ENCODE peak calls at places on chromosomes 12 and 14, in seven cellular contexts. A is Calu3, M is left lung, X is astrocyte of the spinal cord, H is pancreas, P is stomach, R is BJ. C is an unnamed sample.

GRCh38 chr12:50132505-50133135 is 20.6 kb downstream of the COX14 start:
- DNase-seq in P (no peak), X (peak; percentile 25), H (no peak), R (no peak), M (no peak), A (no peak), C (no peak)

GRCh38 chr14:68145539-68145938 is 326.0 kb downstream of the RAD51B start:
- DNase-seq in M (no peak), H (no peak), R (no peak), A (no peak), X (peak; percentile 55), P (no peak), C (no peak)

GRCh38 chr12:104132351-104132956 is 5.6 kb downstream of the NFYB start:
- DNase-seq in M (no peak), A (no peak), H (no peak), R (no peak), P (no peak), X (no peak), C (no peak)

GRCh38 chr12:101745481-101745880 is 6.2 kb upstream of the SYCP3 start:
- DNase-seq in H (no peak), A (no peak), R (no peak), M (no peak), X (no peak), P (no peak), C (no peak)

GRCh38 chr14:99881011-99881410 is 87.8 kb downstream of the EML1 start:
- DNase-seq in M (no peak), A (no peak), P (no peak), X (no peak), H (no peak), R (no peak), C (no peak)

GRCh38 chr12:47882796-47883546 is 21.8 kb downstream of the VDR start:
- DNase-seq in A (peak; percentile 36), P (peak; percentile 42), H (no peak), M (peak; percentile 88), R (no peak), X (no peak), C (no peak)

GRCh38 chr12:118436002-118436724 is 59.8 kb downstream of the SUDS3 start:
- DNase-seq in M (no peak), P (no peak), R (no peak), X (no peak), H (no peak), A (peak; percentile 28), C (no peak)

GRCh38 chr14:55957950-55958349 is 160.3 kb upstream of the PELI2 start:
- DNase-seq in R (no peak), M (no peak), H (no peak), P (no peak), A (no peak), X (no peak), C (no peak)

GRCh38 chr12:18246057-18246456 is 15.3 kb upstream of the PIK3C2G start:
- DNase-seq in A (no peak), M (no peak), H (no peak), P (no peak), X (no peak), R (no peak), C (no peak)
- TF ChIP-seq CTCF in A (no peak), M (no peak), H (no peak), P (no peak), X (peak; percentile 39), R (peak; percentile 34), C (no peak)

DNA sequence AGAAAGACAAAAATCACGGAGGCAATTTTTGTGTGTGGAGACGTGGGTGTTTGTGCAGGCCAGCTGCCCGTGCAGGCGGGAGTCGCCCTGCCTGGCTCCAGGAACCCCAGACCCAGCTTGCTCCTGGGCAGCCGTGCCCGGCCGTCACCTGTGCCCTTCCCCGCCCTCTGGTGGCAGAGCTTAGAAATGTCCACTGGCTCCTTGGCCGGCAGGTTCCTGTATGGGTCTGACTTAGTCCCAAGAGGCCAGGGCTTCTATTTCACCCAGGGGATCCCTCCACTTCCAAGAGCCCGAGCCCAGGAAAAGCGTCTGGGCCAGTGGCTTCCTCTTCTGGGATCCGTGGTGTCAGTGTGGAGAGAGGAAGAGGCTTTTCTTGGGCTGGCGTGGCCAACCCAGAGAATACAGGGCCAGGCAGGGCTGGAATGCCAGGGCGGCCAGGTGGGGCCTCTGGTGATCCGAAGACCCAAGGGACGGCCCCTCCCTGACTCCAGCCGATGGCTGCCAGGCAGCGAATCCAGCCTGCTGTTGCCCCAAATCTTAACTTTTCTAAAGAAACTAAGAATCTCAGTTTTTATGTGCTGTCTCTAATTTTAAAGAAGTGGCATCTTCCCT is 120.9 kb downstream of the TMEM132C start:
- DNase-seq in X (no peak), P (peak; percentile 37), H (peak; percentile 35), A (peak; percentile 2), M (no peak), R (no peak), C (peak; percentile 33)
- TF ChIP-seq CTCF in X (peak; percentile 32), P (peak; percentile 28), H (peak; percentile 63), A (no peak), M (peak; percentile 55), R (no peak), C (peak; percentile 65)

GRCh38 chr12:115979851-115980250 is 297.6 kb downstream of the MED13L start:
- DNase-seq in X (no peak), H (no peak), P (no peak), A (no peak), M (no peak), R (no peak), C (no peak)

GRCh38 chr12:115980339-115980738 is 297.2 kb downstream of the MED13L start:
- DNase-seq in R (no peak), A (no peak), M (no peak), H (no peak), X (no peak), P (no peak), C (no peak)

GRCh38 chr12:115984607-115985006 is 292.9 kb downstream of the MED13L start:
- DNase-seq in X (no peak), H (no peak), P (no peak), A (no peak), R (no peak), M (no peak), C (no peak)

GRCh38 chr12:115979351-115979750 is 298.1 kb downstream of the MED13L start:
- DNase-seq in P (no peak), H (no peak), A (no peak), M (no peak), X (no peak), R (no peak), C (no peak)

GRCh38 chr12:115983226-115983798 is 294.2 kb downstream of the MED13L start:
- DNase-seq in P (no peak), X (no peak), R (no peak), M (no peak), A (peak; percentile 36), H (no peak), C (no peak)
- TF ChIP-seq CTCF in P (no peak), X (peak; percentile 32), R (peak; percentile 33), M (no peak), A (peak; percentile 42), H (no peak), C (no peak)

DNA sequence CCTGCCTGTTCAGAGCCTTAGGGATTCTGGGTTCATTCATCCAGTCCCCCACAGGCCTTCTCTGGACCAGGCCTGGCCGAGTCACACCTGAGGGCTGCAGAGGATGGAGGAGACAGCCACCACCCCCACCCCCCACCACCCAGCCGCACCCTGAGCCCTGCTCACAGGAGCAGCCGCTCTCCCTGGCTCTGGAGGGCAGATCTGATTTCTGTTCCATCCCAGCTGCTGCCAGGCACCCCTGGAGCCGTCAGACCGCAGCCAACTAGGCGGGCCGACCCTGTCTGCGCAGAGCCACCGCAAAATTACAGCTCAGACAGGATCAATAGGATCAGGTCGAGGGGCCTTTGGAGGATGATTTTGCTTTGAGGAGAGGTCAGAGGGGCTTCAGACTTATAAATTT is 154.6 kb upstream of the MYL2 start:
- DNase-seq in A (no peak), H (no peak), X (no peak), M (no peak), P (no peak), R (no peak), C (no peak)
- TF ChIP-seq CTCF in A (no peak), H (no peak), X (no peak), M (no peak), P (no peak), R (no peak), C (no peak)

GRCh38 chr12:51533799-51534198 is 57.2 kb upstream of the SCN8A start:
- DNase-seq in P (no peak), H (no peak), X (peak; percentile 18), R (no peak), A (no peak), M (no peak), C (no peak)
- TF ChIP-seq CTCF in P (no peak), H (no peak), X (peak; percentile 22), R (peak; percentile 24), A (no peak), M (no peak), C (no peak)

GRCh38 chr12:1250641-1251040 is 259.6 kb downstream of the ERC1 start:
- DNase-seq in R (no peak), A (no peak), M (no peak), P (no peak), X (peak; percentile 13), H (no peak), C (no peak)

GRCh38 chr12:1246637-1247036 is 255.6 kb downstream of the ERC1 start:
- DNase-seq in H (no peak), X (no peak), P (no peak), A (no peak), M (no peak), R (peak; percentile 17), C (no peak)
- TF ChIP-seq CTCF in H (no peak), X (no peak), P (no peak), A (no peak), M (no peak), R (no peak), C (no peak)

DNA sequence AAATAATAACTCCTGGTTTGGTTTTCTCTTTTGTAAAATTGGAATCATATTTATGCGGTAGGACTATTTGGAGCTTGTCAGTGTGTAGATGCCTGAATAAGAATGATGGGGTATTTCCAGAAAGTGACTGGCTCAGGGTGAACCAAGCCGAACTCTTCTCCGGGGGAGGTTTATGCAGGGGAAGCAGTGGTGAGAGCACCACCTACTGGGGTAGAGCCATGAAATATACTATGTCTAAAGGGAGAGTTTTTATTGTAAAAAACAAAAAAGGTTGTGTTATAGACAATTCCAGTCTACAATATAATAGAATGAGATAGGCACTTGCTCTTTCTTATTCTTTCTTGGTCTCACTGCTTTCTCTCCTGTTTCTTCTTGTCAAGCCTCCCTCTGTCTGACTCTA is 222.9 kb upstream of the SLC16A7 start:
- DNase-seq in R (no peak), M (no peak), A (peak; percentile 51), P (no peak), H (no peak), X (peak; percentile 6), C (no peak)
- TF ChIP-seq CTCF in R (peak; percentile 45), M (no peak), A (no peak), P (no peak), H (no peak), X (peak; percentile 22), C (no peak)

GRCh38 chr12:89697256-89697655 is 11.4 kb downstream of the ATP2B1 start:
- DNase-seq in X (no peak), A (no peak), M (no peak), H (no peak), R (no peak), P (no peak), C (no peak)
- TF ChIP-seq CTCF in X (no peak), A (no peak), M (no peak), H (no peak), R (no peak), P (no peak), C (no peak)